ENCODE peak calls at places on chromosome 4, in six cellular contexts. I, L, T, H, Y and P are unnamed samples.

GRCh38 chr4:68267433-68267944 is 22.0 kb upstream of the TMPRSS11B start:
- DNase-seq in Y (no peak), I (no peak), T (no peak), H (peak; percentile 86), L (no peak), P (no peak)

GRCh38 chr4:84579410-84579791 is 3.5 kb upstream of the CDS1 start:
- DNase-seq in T (no peak), L (no peak), I (no peak), Y (peak; percentile 66), H (peak; percentile 55), P (no peak)

GRCh38 chr4:131054489-131055019 is 1958.6 kb downstream of the C4orf33 start:
- DNase-seq in Y (peak; percentile 15), T (no peak), I (no peak), H (no peak), L (no peak), P (no peak)

GRCh38 chr4:83009529-83009928 is 1.1 kb downstream of the LIN54 start:
- DNase-seq in T (no peak), I (no peak), H (no peak), Y (no peak), L (no peak), P (no peak)

GRCh38 chr4:157265281-157265680 is 44.8 kb downstream of the GRIA2 start:
- DNase-seq in Y (peak; percentile 37), L (no peak), I (peak; percentile 43), T (no peak), H (no peak), P (no peak)

GRCh38 chr4:157075811-157076577 is at the start of gene GLRB:
- DNase-seq in Y (peak; percentile 67), H (no peak), L (peak; percentile 4), T (no peak), I (peak; percentile 16), P (no peak)

GRCh38 chr4:2250764-2251072 is 8.8 kb upstream of the HAUS3 start:
- DNase-seq in L (no peak), H (no peak), Y (no peak), I (no peak), T (no peak), P (no peak)

GRCh38 chr4:24032371-24032989 is 142.6 kb upstream of the PPARGC1A start:
- DNase-seq in T (no peak), H (peak; percentile 3), Y (peak; percentile 40), I (no peak), L (no peak), P (no peak)

GRCh38 chr4:16000708-16001483 is 37.9 kb upstream of the FGFBP2 start:
- DNase-seq in H (no peak), L (no peak), T (no peak), Y (no peak), I (no peak), P (no peak)

GRCh38 chr4:159267940-159268327 is 165.1 kb downstream of the RAPGEF2 start:
- DNase-seq in Y (no peak), T (no peak), H (no peak), I (no peak), L (no peak), P (no peak)

GRCh38 chr4:103482471-103482870 is 237.3 kb downstream of the TACR3 start:
- DNase-seq in T (no peak), L (no peak), Y (no peak), H (no peak), I (no peak), P (no peak)

GRCh38 chr4:20249333-20249732 is 2.4 kb upstream of the SLIT2 start:
- DNase-seq in I (no peak), Y (peak; percentile 25), T (no peak), L (no peak), H (peak; percentile 17), P (no peak)

GRCh38 chr4:189285377-189285776 is 655.3 kb upstream of the FRG1 start:
- DNase-seq in H (no peak), L (no peak), I (no peak), T (no peak), Y (peak; percentile 7), P (no peak)

GRCh38 chr4:126520731-126521130 is 1112.0 kb upstream of the INTU start:
- DNase-seq in T (no peak), H (no peak), I (no peak), Y (no peak), L (no peak), P (no peak)

GRCh38 chr4:8276358-8277240 is 7.0 kb downstream of the HTRA3 start:
- DNase-seq in I (no peak), H (no peak), L (no peak), T (no peak), Y (no peak), P (no peak)

GRCh38 chr4:66555301-66555700 is 885.0 kb upstream of the EPHA5 start:
- DNase-seq in H (no peak), T (no peak), Y (no peak), L (no peak), I (no peak), P (no peak)

GRCh38 chr4:66187175-66187720 is 517.0 kb upstream of the EPHA5 start:
- DNase-seq in T (no peak), I (no peak), Y (no peak), L (peak; percentile 24), H (no peak), P (no peak)

GRCh38 chr4:115090483-115091075 is 22.8 kb downstream of the NDST4 start:
- DNase-seq in I (no peak), H (peak; percentile 29), T (no peak), L (peak; percentile 1), Y (peak; percentile 61), P (no peak)

GRCh38 chr4:173333658-173334084 is 487 bp downstream of the HMGB2 start:
- DNase-seq in L (no peak), Y (peak; percentile 76), T (peak; percentile 0), I (peak; percentile 63), H (no peak), P (peak; percentile 37)

GRCh38 chr4:72305080-72305479 is 263.9 kb downstream of the ADAMTS3 start:
- DNase-seq in I (no peak), H (no peak), Y (no peak), L (no peak), T (no peak), P (no peak)

GRCh38 chr4:24209131-24209530 is 319.3 kb upstream of the PPARGC1A start:
- DNase-seq in L (no peak), H (no peak), Y (no peak), T (no peak), I (no peak), P (no peak)

GRCh38 chr4:15244354-15244753 is 183.5 kb upstream of the C1QTNF7 start:
- DNase-seq in L (no peak), I (no peak), H (no peak), Y (no peak), T (no peak), P (no peak)

GRCh38 chr4:96646146-96646545 is 806.3 kb downstream of the PDHA2 start:
- DNase-seq in I (no peak), L (no peak), Y (no peak), H (no peak), T (no peak), P (no peak)

GRCh38 chr4:80610845-80611244 is 275.3 kb downstream of the CFAP299 start:
- DNase-seq in I (no peak), L (peak; percentile 54), T (no peak), Y (no peak), H (peak; percentile 39), P (no peak)

GRCh38 chr4:26343041-26343403 is 22.2 kb downstream of the RBPJ start:
- DNase-seq in T (no peak), I (no peak), Y (no peak), L (no peak), H (no peak), P (no peak)

GRCh38 chr4:1459664-1460511 is 53.6 kb upstream of the NKX1-1 start:
- DNase-seq in T (no peak), I (no peak), L (no peak), Y (no peak), H (no peak), P (no peak)

GRCh38 chr4:106985830-106986229 is 50.3 kb downstream of the DKK2 start:
- DNase-seq in I (no peak), H (no peak), Y (no peak), T (no peak), L (no peak), P (no peak)

GRCh38 chr4:166324321-166324720 is 451.3 kb downstream of the TLL1 start:
- DNase-seq in I (no peak), H (peak; percentile 54), Y (peak; percentile 54), T (no peak), L (no peak), P (no peak)

GRCh38 chr4:28443786-28444412 is 1583.3 kb downstream of the STIM2 start:
- DNase-seq in Y (no peak), I (no peak), H (no peak), T (no peak), L (no peak), P (no peak)

GRCh38 chr4:48043504-48043903 is 26.9 kb downstream of the NIPAL1 start:
- DNase-seq in T (no peak), I (no peak), H (no peak), Y (no peak), L (no peak), P (no peak)